ENCODE peak calls at places on chromosomes 6 and 20, in four cellular contexts. F is stromal cell of bone marrow, U is astrocyte, H is iPS-NIHi11. N is an unnamed sample.

GRCh38 chr6:2749972-2750600 is 636 bp downstream of the MYLK4 start:
- DNase-seq in U (no peak), H (peak), F (no peak), N (no peak)

GRCh38 chr6:45626087-45626891 is 248.6 kb upstream of the SUPT3H start:
- DNase-seq in H (no peak), U (peak), F (peak), N (no peak)

GRCh38 chr6:50661636-50662035 is 51.7 kb upstream of the TFAP2D start:
- DNase-seq in U (no peak), H (no peak), F (no peak), N (no peak)

GRCh38 chr6:134358320-134358719 is 40.4 kb upstream of the SGK1 start:
- DNase-seq in H (no peak), U (peak), F (no peak), N (no peak)

GRCh38 chr6:106858653-106859092 is 115.9 kb downstream of the CD24 start:
- DNase-seq in U (peak), H (no peak), F (peak), N (no peak)

GRCh38 chr6:47246556-47246955 is 63.1 kb downstream of the TNFRSF21 start:
- DNase-seq in H (no peak), F (no peak), U (no peak), N (no peak)

GRCh38 chr6:108998460-108998859 is 96.2 kb downstream of the SESN1 start:
- DNase-seq in F (no peak), H (no peak), U (no peak), N (no peak)

GRCh38 chr20:41469868-41470267 is 103.2 kb upstream of the EMILIN3 start:
- DNase-seq in U (no peak), H (no peak), F (no peak), N (no peak)

GRCh38 chr6:42978487-42978792 is 541 bp downstream of the PEX6 start:
- DNase-seq in H (peak), U (no peak), F (no peak), N (peak)

GRCh38 chr6:33708516-33709204 is 2.8 kb downstream of the UQCC2 start:
- DNase-seq in H (no peak), U (no peak), F (no peak), N (no peak)

GRCh38 chr6:119533603-119534279 is 184.2 kb upstream of the MAN1A1 start:
- DNase-seq in U (peak), F (peak), H (no peak), N (no peak)

GRCh38 chr6:163759542-163759941 is 345.0 kb downstream of the QKI start:
- DNase-seq in F (no peak), H (no peak), U (peak), N (no peak)

GRCh38 chr20:208937-209566 is 18.0 kb upstream of the DEFB129 start:
- DNase-seq in H (peak), U (peak), F (peak), N (no peak)

GRCh38 chr6:89830385-89830809 is 717 bp downstream of the CASP8AP2 start:
- DNase-seq in F (no peak), U (no peak), H (no peak), N (no peak)

GRCh38 chr6:89375427-89375868 is 22.9 kb upstream of the UBE2J1 start:
- DNase-seq in H (peak), U (no peak), F (no peak), N (peak)

GRCh38 chr6:29887819-29888581 is 54.3 kb upstream of the HLA-A start:
- DNase-seq in U (no peak), F (peak), H (peak), N (peak)

GRCh38 chr6:170080169-170080827 is 210.6 kb downstream of the DLL1 start:
- DNase-seq in F (no peak), H (peak), U (no peak), N (peak)

GRCh38 chr20:45911486-45912343 is at the start of gene PLTP:
- DNase-seq in U (peak), H (peak), F (no peak), N (peak)

GRCh38 chr6:113632220-113632864 is 224.8 kb upstream of the MARCKS start:
- DNase-seq in H (no peak), F (peak), U (peak), N (peak)

GRCh38 chr6:10154251-10154650 is 260.6 kb downstream of the TFAP2A start:
- DNase-seq in F (no peak), H (no peak), U (no peak), N (no peak)

GRCh38 chr6:149895702-149896310 is 2.1 kb downstream of the RAET1E start:
- DNase-seq in H (no peak), F (no peak), U (peak), N (peak)

GRCh38 chr6:141848029-141848890 is 284.5 kb upstream of the GJE1 start:
- DNase-seq in F (no peak), H (no peak), U (peak), N (no peak)

GRCh38 chr6:88165877-88166492 is at the start of gene CNR1:
- DNase-seq in U (peak), H (no peak), F (no peak), N (peak)

GRCh38 chr20:51910202-51911050 is 108.1 kb upstream of the SALL4 start:
- DNase-seq in H (peak), F (no peak), U (peak), N (no peak)

GRCh38 chr20:46581386-46581785 is 30.9 kb upstream of the OCSTAMP start:
- DNase-seq in F (no peak), U (no peak), H (no peak), N (no peak)

GRCh38 chr6:4973415-4973814 is 30.4 kb downstream of the RPP40 start:
- DNase-seq in U (no peak), F (no peak), H (no peak), N (no peak)

GRCh38 chr6:137493218-137494038 is 766 bp downstream of the OLIG3 start:
- DNase-seq in H (peak), U (no peak), F (no peak), N (peak)

GRCh38 chr6:133833905-133834304 is 55.0 kb upstream of the TCF21 start:
- DNase-seq in H (no peak), U (no peak), F (no peak), N (no peak)

GRCh38 chr6:14025160-14025559 is 92.4 kb upstream of the CD83 start:
- DNase-seq in F (no peak), U (no peak), H (no peak), N (no peak)

GRCh38 chr6:20242397-20242796 is 30.1 kb upstream of the MBOAT1 start:
- DNase-seq in U (no peak), H (no peak), F (no peak), N (no peak)

GRCh38 chr6:5213851-5214507 is 46.8 kb downstream of the LYRM4 start:
- DNase-seq in F (peak), H (no peak), U (peak), N (no peak)

GRCh38 chr6:159982726-159983506 is 14.0 kb downstream of the IGF2R start:
- DNase-seq in F (no peak), H (no peak), U (no peak), N (no peak)